ENCODE peak calls at places on chromosomes 6 and 20, in eight cellular contexts. E is heart left ventricle, K is IMR-90, M is suprapubic skin, T is Peyer's patch, G is H1, C is K562, P is stomach. N is an unnamed sample.
A peak's percentile ranks its signal among the peaks of the same experiment; 100 is the strongest.

GRCh38 chr20:17875106-17875980 is 93.3 kb downstream of the SNX5 start:
- DNase-seq in G (no peak), M (peak; percentile 91), P (peak; percentile 96), E (peak; percentile 56), K (peak; percentile 55), C (no peak), T (peak; percentile 96), N (no peak)

GRCh38 chr20:25579081-25579770 is 6.1 kb downstream of the NINL start:
- DNase-seq in M (no peak), K (no peak), T (no peak), G (no peak), C (no peak), E (no peak), P (no peak), N (no peak)

GRCh38 chr6:10945845-10946244 is 59.0 kb downstream of the SYCP2L start:
- DNase-seq in E (no peak), P (no peak), M (no peak), C (no peak), G (no peak), T (no peak), K (no peak), N (no peak)

GRCh38 chr6:104409913-104410312 is 449.8 kb downstream of the HACE1 start:
- DNase-seq in P (no peak), G (no peak), M (no peak), K (no peak), E (no peak), T (no peak), C (no peak), N (no peak)

GRCh38 chr20:16018881-16019280 is 554.4 kb downstream of the KIF16B start:
- DNase-seq in E (no peak), M (no peak), P (no peak), T (no peak), K (no peak), G (no peak), C (no peak), N (no peak)

GRCh38 chr20:41408986-41409385 is 42.4 kb upstream of the EMILIN3 start:
- DNase-seq in G (no peak), T (no peak), M (no peak), K (no peak), C (no peak), E (peak; percentile 43), P (no peak), N (no peak)

GRCh38 chr6:51398064-51398740 is 579.5 kb downstream of the TFAP2B start:
- DNase-seq in M (no peak), C (no peak), G (no peak), P (no peak), K (no peak), E (no peak), T (no peak), N (no peak)

GRCh38 chr20:53711333-53712211 is 117.9 kb upstream of the ZNF217 start:
- DNase-seq in P (no peak), T (no peak), M (no peak), C (no peak), E (no peak), G (no peak), K (no peak), N (no peak)

GRCh38 chr6:146912730-146913680 is 291.2 kb upstream of the STXBP5 start:
- DNase-seq in C (no peak), E (no peak), T (no peak), G (no peak), P (no peak), M (no peak), K (no peak), N (no peak)

GRCh38 chr20:54200487-54201267 is 7.2 kb upstream of the PFDN4 start:
- DNase-seq in M (no peak), T (no peak), G (no peak), C (no peak), K (no peak), P (no peak), E (no peak), N (no peak)

GRCh38 chr20:38878798-38879197 is 47.4 kb upstream of the FAM83D start:
- DNase-seq in C (peak; percentile 50), K (peak; percentile 19), P (no peak), T (no peak), E (no peak), M (no peak), G (no peak), N (no peak)

GRCh38 chr6:7707787-7708186 is 18.1 kb upstream of the BMP6 start:
- DNase-seq in K (peak; percentile 61), C (no peak), E (no peak), G (no peak), P (no peak), M (no peak), T (no peak), N (no peak)

GRCh38 chr6:113591896-113592827 is 265.0 kb upstream of the MARCKS start:
- DNase-seq in P (no peak), T (no peak), E (peak; percentile 30), K (peak; percentile 31), M (no peak), C (no peak), G (no peak), N (no peak)

GRCh38 chr6:9248125-9248524 is 812.8 kb upstream of the SLC35B3 start:
- DNase-seq in E (no peak), G (no peak), C (no peak), P (no peak), T (no peak), K (no peak), M (no peak), N (no peak)

GRCh38 chr20:51481311-51481997 is 61.1 kb downstream of the NFATC2 start:
- DNase-seq in P (no peak), T (no peak), M (no peak), G (no peak), K (no peak), C (no peak), E (no peak), N (no peak)

GRCh38 chr20:16263582-16263981 is 309.7 kb downstream of the KIF16B start:
- DNase-seq in G (no peak), P (no peak), K (no peak), T (no peak), M (no peak), E (no peak), C (no peak), N (no peak)

GRCh38 chr6:111605100-111605748 is 454 bp downstream of the TRAF3IP2 start:
- DNase-seq in C (peak; percentile 54), M (peak; percentile 94), P (peak; percentile 53), G (peak; percentile 43), T (peak; percentile 62), K (peak; percentile 86), E (peak; percentile 73), N (no peak)

DNA sequence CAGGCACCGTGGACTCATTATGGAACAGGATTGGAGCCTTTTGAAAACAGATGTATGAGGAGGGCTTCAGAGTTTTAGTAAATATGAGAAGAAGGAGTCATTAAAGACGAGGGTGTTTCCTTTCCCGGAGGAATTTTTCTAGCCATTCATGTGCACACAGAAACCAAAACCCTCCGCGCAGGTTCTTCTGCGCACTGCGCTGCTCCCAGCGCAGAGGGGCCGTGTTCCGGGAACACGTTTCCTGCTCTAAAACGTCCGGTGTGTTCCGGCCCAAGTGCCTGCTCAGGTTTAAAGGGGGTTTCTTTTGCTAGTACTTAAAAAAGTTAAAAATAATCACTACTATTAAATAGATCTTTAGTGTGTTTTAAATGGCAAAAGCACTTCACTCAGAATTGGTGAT is 11.6 kb downstream of the GPR31 start:
- DNase-seq in E (no peak), C (no peak), K (no peak), T (no peak), M (no peak), G (no peak), P (no peak), N (no peak)
- TF ChIP-seq POLR2A in E (no peak), C (no peak), K (no peak), T (no peak), M (no peak), G (no peak), P (no peak), N (no peak)

DNA sequence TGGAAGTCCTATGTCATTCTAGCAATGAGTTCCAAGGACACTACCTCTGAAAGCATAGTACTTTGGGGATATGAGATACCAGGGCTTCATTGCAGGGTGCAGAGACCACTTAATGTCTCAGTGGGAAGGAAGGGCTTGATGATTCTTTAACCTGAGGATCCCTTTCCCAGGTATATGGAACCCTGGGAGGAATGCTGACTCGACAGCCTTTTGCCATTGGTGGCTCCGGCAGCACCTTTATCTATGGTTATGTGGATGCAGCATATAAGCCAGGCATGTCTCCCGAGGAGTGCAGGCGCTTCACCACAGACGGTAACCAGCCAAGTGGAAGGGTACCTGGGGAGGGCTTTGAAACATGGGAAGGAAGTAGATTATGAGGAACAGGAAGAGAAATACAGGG is 4.2 kb downstream of the PSMB9 start:
- DNase-seq in K (no peak), T (no peak), P (no peak), C (no peak), G (no peak), E (no peak), M (no peak), N (no peak)
- H3K27ac ChIP-seq in K (no peak overlapping the region), T (no peak overlapping the region), P (no peak overlapping the region), C (no peak overlapping the region), G (no peak overlapping the region), E (no peak overlapping the region), M (no peak overlapping the region), N (no peak overlapping the region)

GRCh38 chr20:35151739-35152138 is 4.6 kb upstream of the EDEM2 start:
- DNase-seq in G (no peak), T (no peak), P (no peak), C (no peak), E (no peak), K (peak; percentile 41), M (no peak), N (no peak)

GRCh38 chr20:35144694-35145093 is 2.4 kb downstream of the EDEM2 start:
- DNase-seq in M (no peak), P (no peak), C (no peak), G (no peak), K (no peak), E (no peak), T (no peak), N (no peak)

GRCh38 chr20:35145141-35145564 is 2.0 kb downstream of the EDEM2 start:
- DNase-seq in K (peak; percentile 72), P (no peak), T (no peak), G (no peak), C (peak; percentile 60), M (no peak), E (no peak), N (no peak)

GRCh38 chr20:35146299-35146921 is 726 bp downstream of the EDEM2 start:
- DNase-seq in T (peak; percentile 75), G (no peak), P (no peak), C (peak; percentile 54), K (no peak), E (no peak), M (no peak), N (no peak)

GRCh38 chr20:35146922-35147574 is at the start of gene EDEM2:
- DNase-seq in C (peak; percentile 95), K (peak; percentile 96), G (peak; percentile 96), M (peak; percentile 96), P (peak; percentile 94), E (peak; percentile 93), T (peak; percentile 94), N (peak; percentile 48)
- TF ChIP-seq CTCF in C (no peak), K (no peak), G (no peak), M (no peak), P (no peak), E (no peak), T (no peak), N (no peak)

DNA sequence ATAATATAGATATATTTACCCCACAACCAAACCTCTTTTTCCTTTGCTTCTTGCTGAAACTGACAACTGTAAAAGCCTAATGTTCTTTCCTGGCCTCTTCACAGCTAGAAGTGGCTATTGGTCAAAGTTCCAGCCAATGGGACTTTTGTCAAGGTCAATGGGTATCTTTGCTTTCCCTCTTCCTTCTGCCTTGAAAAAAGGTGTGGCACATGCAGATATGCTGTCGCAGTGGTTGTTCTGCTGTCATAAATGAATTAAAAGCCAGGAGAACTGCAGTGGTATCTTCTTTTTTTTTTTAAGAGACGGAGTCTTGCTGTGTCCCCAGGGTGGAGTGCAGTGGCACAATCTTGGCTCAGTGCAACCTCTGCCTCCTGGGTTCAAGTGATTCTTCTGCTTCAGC is 29.9 kb downstream of the MAN1A1 start:
- DNase-seq in T (no peak), G (no peak), K (no peak), E (no peak), P (no peak), M (no peak), C (no peak), N (no peak)
- TF ChIP-seq POLR2A in T (no peak), G (no peak), K (no peak), E (no peak), P (no peak), M (no peak), C (no peak), N (no peak)